ENCODE peak calls at places on chromosomes 6 and 20, in eight cellular contexts. A is colonic mucosa; Y is SK-MEL-5; K is stimulated activated naive B cell treated with anti-CD40 and anti-IgM and Interleukin-4, amounts not matched to agents 10 μg/mL and 1 μg/mL and 100 μg/mL, for 72 hours; Z is naive thymus-derived CD4-positive, alpha-beta T cell; N is A549; B is NCI-H510A treated with DMSO at 0.1 percent for 48 hours; J is astrocyte. G is an unnamed sample.

GRCh38 chr6:44043036-44043478 is 84.2 kb downstream of the MRPL14 start:
- DNase-seq in A (no peak), Y (no peak), K (no peak), Z (no peak), N (no peak), B (no peak), J (no peak), G (no peak)

GRCh38 chr6:50091641-50092040 is 41.9 kb upstream of the DEFB112 start:
- DNase-seq in A (no peak), Y (no peak), K (no peak), Z (no peak), N (no peak), B (no peak), J (no peak), G (no peak)

GRCh38 chr6:797479-798077 is 104.6 kb upstream of the EXOC2 start:
- DNase-seq in A (peak; percentile 60), Y (peak; percentile 80), K (no peak), Z (peak; percentile 22), N (peak; percentile 7), B (peak; percentile 15), J (peak; percentile 21), G (no peak)

GRCh38 chr20:51797357-51798025 is 4.8 kb downstream of the SALL4 start:
- DNase-seq in A (no peak), Y (peak; percentile 84), K (no peak), Z (no peak), N (no peak), B (peak; percentile 80), J (peak; percentile 11), G (no peak)

GRCh38 chr20:2114106-2114505 is 12.5 kb downstream of the STK35 start:
- DNase-seq in A (no peak), Y (no peak), K (no peak), Z (no peak), N (no peak), B (no peak), J (no peak), G (no peak)

GRCh38 chr6:511488-512137 is 120.1 kb downstream of the IRF4 start:
- DNase-seq in A (no peak), Y (no peak), K (no peak), Z (no peak), N (no peak), B (no peak), J (peak; percentile 2), G (no peak)

GRCh38 chr6:37059344-37060194 is 54.1 kb downstream of the FGD2 start:
- DNase-seq in A (peak; percentile 62), Y (peak; percentile 59), K (no peak), Z (no peak), N (peak; percentile 89), B (peak; percentile 77), J (peak; percentile 95), G (no peak)

GRCh38 chr6:148973809-148974208 is 227.0 kb downstream of the UST start:
- DNase-seq in A (no peak), Y (peak; percentile 58), K (no peak), Z (no peak), N (peak; percentile 24), B (peak; percentile 47), J (no peak), G (no peak)

GRCh38 chr20:17655286-17655651 is 26.8 kb downstream of the RRBP1 start:
- DNase-seq in A (no peak), Y (peak; percentile 71), K (no peak), Z (no peak), N (no peak), B (no peak), J (peak; percentile 54), G (no peak)